ENCODE peak calls at places on chromosomes 7 and 10, in five cellular contexts. One of them, this sample, is unnamed. For H3K27me3, the result is how much of the 10 kb centered on the place peaks cover.

GRCh38 chr7:47347986-47348385 is 233.9 kb downstream of the TNS3 start:
- DNase-seq in body of pancreas: no peak
- DNase-seq in neural progenitor cell: no peak
- DNase-seq in fibroblast of lung: no peak
- DNase-seq in CD8-positive, alpha-beta T cell: no peak
- DNase-seq in this sample: no peak

GRCh38 chr10:127034790-127035189 is 129.6 kb downstream of the DOCK1 start:
- DNase-seq in body of pancreas: no peak
- DNase-seq in neural progenitor cell: peak
- DNase-seq in fibroblast of lung: no peak
- DNase-seq in CD8-positive, alpha-beta T cell: no peak
- DNase-seq in this sample: no peak

GRCh38 chr7:24201221-24201620 is 82.8 kb upstream of the NPY start:
- DNase-seq in body of pancreas: no peak
- DNase-seq in neural progenitor cell: no peak
- DNase-seq in fibroblast of lung: no peak
- DNase-seq in CD8-positive, alpha-beta T cell: no peak
- DNase-seq in this sample: no peak

GRCh38 chr7:31962246-31962645 is 108.0 kb downstream of the PDE1C start:
- DNase-seq in body of pancreas: no peak
- DNase-seq in neural progenitor cell: no peak
- DNase-seq in fibroblast of lung: no peak
- DNase-seq in CD8-positive, alpha-beta T cell: no peak
- DNase-seq in this sample: no peak

GRCh38 chr7:111587126-111587525 is 24.8 kb upstream of the IMMP2L start:
- DNase-seq in body of pancreas: no peak
- DNase-seq in neural progenitor cell: no peak
- DNase-seq in fibroblast of lung: no peak
- DNase-seq in CD8-positive, alpha-beta T cell: no peak
- DNase-seq in this sample: no peak

GRCh38 chr7:100471021-100471420 is 7.0 kb upstream of the SPACDR start:
- DNase-seq in body of pancreas: no peak
- DNase-seq in neural progenitor cell: no peak
- DNase-seq in fibroblast of lung: no peak
- DNase-seq in CD8-positive, alpha-beta T cell: no peak
- DNase-seq in this sample: no peak

GRCh38 chr10:88409824-88410223 is 173.3 kb downstream of the RNLS start:
- DNase-seq in body of pancreas: no peak
- DNase-seq in neural progenitor cell: no peak
- DNase-seq in fibroblast of lung: no peak
- DNase-seq in CD8-positive, alpha-beta T cell: no peak
- DNase-seq in this sample: no peak

GRCh38 chr7:127907110-127907509 is 124.1 kb downstream of the LRRC4 start:
- DNase-seq in body of pancreas: no peak
- DNase-seq in neural progenitor cell: no peak
- DNase-seq in fibroblast of lung: no peak
- DNase-seq in CD8-positive, alpha-beta T cell: no peak
- DNase-seq in this sample: no peak

GRCh38 chr10:126798649-126799048 is 106.6 kb upstream of the DOCK1 start:
- DNase-seq in body of pancreas: no peak
- DNase-seq in neural progenitor cell: no peak
- DNase-seq in fibroblast of lung: no peak
- DNase-seq in CD8-positive, alpha-beta T cell: no peak
- DNase-seq in this sample: no peak

GRCh38 chr7:36079446-36080025 is 73.5 kb upstream of the EEPD1 start:
- DNase-seq in body of pancreas: no peak
- DNase-seq in neural progenitor cell: no peak
- DNase-seq in fibroblast of lung: no peak
- DNase-seq in CD8-positive, alpha-beta T cell: no peak
- DNase-seq in this sample: no peak

GRCh38 chr10:13891542-13892431 is 305.0 kb downstream of the PRPF18 start:
- DNase-seq in body of pancreas: no peak
- DNase-seq in neural progenitor cell: peak
- DNase-seq in fibroblast of lung: no peak
- DNase-seq in CD8-positive, alpha-beta T cell: no peak
- DNase-seq in this sample: no peak

GRCh38 chr7:80643336-80643925 is 5.0 kb downstream of the CD36 start:
- DNase-seq in body of pancreas: no peak
- DNase-seq in neural progenitor cell: no peak
- DNase-seq in fibroblast of lung: no peak
- DNase-seq in CD8-positive, alpha-beta T cell: no peak
- DNase-seq in this sample: no peak
- H3K4me3 ChIP-seq in body of pancreas: no peak
- H3K4me3 ChIP-seq in neural progenitor cell: no peak
- H3K4me3 ChIP-seq in fibroblast of lung: no peak
- H3K4me3 ChIP-seq in CD8-positive, alpha-beta T cell: no peak
- H3K4me3 ChIP-seq in this sample: no peak

GRCh38 chr7:25845341-25845923 is 306.6 kb upstream of the NFE2L3 start:
- DNase-seq in body of pancreas: no peak
- DNase-seq in neural progenitor cell: no peak
- DNase-seq in fibroblast of lung: no peak
- DNase-seq in CD8-positive, alpha-beta T cell: no peak
- DNase-seq in this sample: peak
- H3K27me3 ChIP-seq in body of pancreas: under half
- H3K27me3 ChIP-seq in neural progenitor cell: under half
- H3K27me3 ChIP-seq in fibroblast of lung: under half
- H3K27me3 ChIP-seq in CD8-positive, alpha-beta T cell: under half
- H3K27me3 ChIP-seq in this sample: under half

GRCh38 chr10:110499796-110500514 is 2.2 kb downstream of the DUSP5 start:
- DNase-seq in body of pancreas: no peak
- DNase-seq in neural progenitor cell: no peak
- DNase-seq in fibroblast of lung: peak
- DNase-seq in CD8-positive, alpha-beta T cell: no peak
- DNase-seq in this sample: no peak
- H3K4me3 ChIP-seq in body of pancreas: no peak
- H3K4me3 ChIP-seq in neural progenitor cell: peak
- H3K4me3 ChIP-seq in fibroblast of lung: peak
- H3K4me3 ChIP-seq in CD8-positive, alpha-beta T cell: no peak
- H3K4me3 ChIP-seq in this sample: peak

GRCh38 chr10:98106531-98106930 is 27.9 kb upstream of the R3HCC1L start:
- DNase-seq in body of pancreas: no peak
- DNase-seq in neural progenitor cell: no peak
- DNase-seq in fibroblast of lung: no peak
- DNase-seq in CD8-positive, alpha-beta T cell: no peak
- DNase-seq in this sample: no peak
- H3K27me3 ChIP-seq in body of pancreas: under half
- H3K27me3 ChIP-seq in neural progenitor cell: under half
- H3K27me3 ChIP-seq in fibroblast of lung: under half
- H3K27me3 ChIP-seq in CD8-positive, alpha-beta T cell: under half
- H3K27me3 ChIP-seq in this sample: under half

DNA sequence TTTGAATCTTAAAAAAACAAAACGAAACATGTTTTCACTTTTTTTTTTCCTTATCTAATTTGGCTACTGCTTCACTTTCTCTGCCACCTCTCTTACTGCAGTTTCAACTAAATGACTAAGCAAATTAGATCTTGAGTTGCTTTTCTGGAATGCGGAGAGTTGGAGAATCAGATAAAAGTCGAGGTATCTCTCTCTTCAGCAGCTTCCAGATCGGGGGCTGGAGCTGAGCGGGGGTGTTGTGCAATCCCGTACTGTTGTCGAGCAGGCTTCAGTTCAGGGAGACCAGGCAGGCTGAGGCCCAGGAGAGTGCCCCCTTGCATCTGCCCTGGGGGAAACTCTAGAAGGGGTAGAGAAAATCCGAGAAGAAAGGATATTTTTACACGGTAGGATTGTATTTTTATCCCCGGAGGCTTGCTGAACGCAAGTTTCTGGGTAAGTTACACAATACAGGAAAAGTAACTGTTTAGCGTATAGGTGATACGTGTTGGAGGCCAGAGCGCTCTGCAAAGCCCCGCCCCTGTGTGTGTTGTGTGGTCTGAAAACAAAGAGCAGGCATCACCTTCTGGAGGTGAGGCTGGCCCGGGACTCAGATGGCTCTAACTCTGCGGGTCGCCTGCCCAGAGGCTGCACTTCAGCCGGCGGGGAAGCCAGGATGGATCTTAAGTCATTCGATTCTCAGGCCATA is 116.6 kb downstream of the KLF6 start:
- DNase-seq in body of pancreas: peak
- DNase-seq in neural progenitor cell: peak
- DNase-seq in fibroblast of lung: peak
- DNase-seq in CD8-positive, alpha-beta T cell: peak
- DNase-seq in this sample: peak
- H3K4me3 ChIP-seq in body of pancreas: no peak
- H3K4me3 ChIP-seq in neural progenitor cell: no peak
- H3K4me3 ChIP-seq in fibroblast of lung: no peak
- H3K4me3 ChIP-seq in CD8-positive, alpha-beta T cell: peak
- H3K4me3 ChIP-seq in this sample: no peak

DNA sequence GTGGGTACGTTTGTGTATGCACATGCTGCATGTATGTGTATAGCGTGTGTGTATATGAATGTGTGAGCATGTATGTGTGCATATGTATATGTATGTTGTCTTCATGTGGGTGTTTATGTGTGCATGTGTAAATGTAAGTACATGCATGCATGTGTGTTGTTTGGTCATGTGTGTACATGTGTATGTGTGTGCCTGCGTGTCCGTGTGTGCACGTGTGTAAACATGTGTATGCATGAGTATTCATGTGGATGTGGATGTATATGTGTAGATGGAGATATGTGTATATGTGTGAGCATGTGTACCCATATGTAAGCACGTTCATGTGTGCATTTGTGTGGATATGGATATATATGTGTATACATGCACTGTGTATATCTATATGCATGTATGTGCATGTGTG is 5.5 kb upstream of the CFAP46 start:
- DNase-seq in body of pancreas: no peak
- DNase-seq in neural progenitor cell: no peak
- DNase-seq in fibroblast of lung: no peak
- DNase-seq in CD8-positive, alpha-beta T cell: no peak
- DNase-seq in this sample: no peak
- H3K27me3 ChIP-seq in body of pancreas: under half
- H3K27me3 ChIP-seq in neural progenitor cell: under half
- H3K27me3 ChIP-seq in fibroblast of lung: under half
- H3K27me3 ChIP-seq in CD8-positive, alpha-beta T cell: under half
- H3K27me3 ChIP-seq in this sample: under half

DNA sequence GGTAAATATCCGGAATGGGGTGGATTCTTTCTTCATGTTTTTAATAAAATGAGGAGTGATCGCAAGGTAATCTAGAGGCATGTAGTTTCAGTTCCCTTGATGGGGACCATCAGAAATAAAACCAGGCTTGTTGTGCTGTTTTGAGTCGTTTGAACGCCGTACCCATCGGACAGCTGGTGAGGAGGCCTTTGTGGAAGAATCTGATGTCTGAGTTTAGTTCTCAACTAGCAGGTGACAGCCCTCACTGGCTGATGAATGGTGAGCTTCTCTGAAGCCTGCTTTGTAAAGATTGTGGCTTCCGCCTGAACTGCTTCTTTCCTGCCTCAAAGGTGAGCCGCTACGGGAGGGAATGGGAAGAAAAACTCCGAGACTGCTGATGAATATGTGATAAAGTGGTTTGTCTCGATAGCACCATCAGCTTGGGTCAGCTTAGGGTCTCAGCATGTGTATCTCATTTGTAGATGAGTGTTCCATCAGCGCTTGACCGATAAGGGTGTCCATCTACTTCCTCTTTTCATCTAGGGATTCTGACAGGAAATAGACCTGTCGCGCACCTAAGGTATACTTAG is 977 bp downstream of the TMEM248 start:
- DNase-seq in body of pancreas: no peak
- DNase-seq in neural progenitor cell: peak
- DNase-seq in fibroblast of lung: no peak
- DNase-seq in CD8-positive, alpha-beta T cell: peak
- DNase-seq in this sample: no peak
- H3K4me3 ChIP-seq in body of pancreas: no peak
- H3K4me3 ChIP-seq in neural progenitor cell: peak
- H3K4me3 ChIP-seq in fibroblast of lung: peak
- H3K4me3 ChIP-seq in CD8-positive, alpha-beta T cell: peak
- H3K4me3 ChIP-seq in this sample: peak

This sample was measured in BE2C.